ENCODE peak calls at places on chromosomes 2 and 18, in five cellular contexts. G, U, H, R and A are unnamed samples.

GRCh38 chr2:12714391-12715221 is 2.1 kb upstream of the TRIB2 start:
- DNase-seq in G (no peak), U (no peak), H (peak; percentile 35), R (no peak), A (no peak)

GRCh38 chr2:160719116-160719515 is 225.5 kb upstream of the RBMS1 start:
- DNase-seq in G (no peak), U (no peak), H (peak; percentile 57), R (no peak), A (no peak)

GRCh38 chr2:239115616-239116015 is 267.7 kb downstream of the TWIST2 start:
- DNase-seq in G (no peak), U (no peak), H (no peak), R (no peak), A (no peak)

GRCh38 chr18:28469946-28470345 is 293.0 kb upstream of the CDH2 start:
- DNase-seq in G (no peak), U (no peak), H (no peak), R (no peak), A (no peak)

GRCh38 chr2:145168091-145168490 is 648.2 kb upstream of the ZEB2 start:
- DNase-seq in G (no peak), U (no peak), H (no peak), R (no peak), A (no peak)

GRCh38 chr2:234286118-234286598 is 210.7 kb downstream of the ARL4C start:
- DNase-seq in G (no peak), U (no peak), H (peak; percentile 71), R (no peak), A (no peak)

GRCh38 chr2:189528617-189529016 is 52.0 kb downstream of the SLC40A1 start:
- DNase-seq in G (no peak), U (no peak), H (no peak), R (no peak), A (no peak)

GRCh38 chr2:20496477-20496876 is 49.6 kb downstream of the RHOB start:
- DNase-seq in G (no peak), U (no peak), H (no peak), R (no peak), A (no peak)

GRCh38 chr2:105398522-105399206 is at the start of gene FHL2:
- DNase-seq in G (peak; percentile 81), U (peak; percentile 81), H (peak; percentile 80), R (peak; percentile 64), A (peak; percentile 60)
- TF ChIP-seq POLR2A in G (peak; percentile 93), U (peak; percentile 75), H (peak; percentile 95), R (peak; percentile 50), A (peak; percentile 93)

GRCh38 chr2:121595012-121595891 is 54.0 kb downstream of the CLASP1 start:
- DNase-seq in G (no peak), U (no peak), H (no peak), R (no peak), A (no peak)

GRCh38 chr2:121591199-121591598 is 58.1 kb downstream of the CLASP1 start:
- DNase-seq in G (no peak), U (no peak), H (no peak), R (no peak), A (no peak)

GRCh38 chr2:121598087-121598486 is 51.2 kb downstream of the CLASP1 start:
- DNase-seq in G (no peak), U (no peak), H (no peak), R (peak; percentile 89), A (no peak)

GRCh38 chr2:121599963-121600651 is 49.2 kb downstream of the CLASP1 start:
- DNase-seq in G (no peak), U (no peak), H (peak; percentile 28), R (no peak), A (no peak)

GRCh38 chr2:121596221-121597080 is 52.8 kb downstream of the CLASP1 start:
- DNase-seq in G (peak; percentile 77), U (peak; percentile 60), H (peak; percentile 57), R (peak; percentile 67), A (no peak)
- TF ChIP-seq MAFK in G (no peak), U (no peak), H (no peak), R (no peak), A (no peak)

GRCh38 chr2:43224571-43225092 is 1.8 kb downstream of the ZFP36L2 start:
- DNase-seq in G (peak; percentile 28), U (peak; percentile 70), H (peak; percentile 17), R (no peak), A (peak; percentile 66)

GRCh38 chr2:43226955-43227829 is 786 bp upstream of the ZFP36L2 start:
- DNase-seq in G (peak; percentile 74), U (peak; percentile 92), H (peak; percentile 68), R (peak; percentile 93), A (peak; percentile 85)

GRCh38 chr2:43226558-43226954 is at the start of gene ZFP36L2:
- DNase-seq in G (peak; percentile 95), U (peak; percentile 96), H (peak; percentile 93), R (peak; percentile 92), A (no peak)

GRCh38 chr2:43225093-43225787 is 1.2 kb downstream of the ZFP36L2 start:
- DNase-seq in G (peak; percentile 24), U (peak; percentile 76), H (peak; percentile 64), R (no peak), A (no peak)

GRCh38 chr2:43225788-43226557 is 433 bp downstream of the ZFP36L2 start:
- DNase-seq in G (peak; percentile 65), U (peak; percentile 84), H (peak; percentile 68), R (peak; percentile 77), A (no peak)
- TF ChIP-seq POLR2A in G (peak; percentile 34), U (peak; percentile 84), H (no peak), R (peak; percentile 49), A (no peak)

DNA sequence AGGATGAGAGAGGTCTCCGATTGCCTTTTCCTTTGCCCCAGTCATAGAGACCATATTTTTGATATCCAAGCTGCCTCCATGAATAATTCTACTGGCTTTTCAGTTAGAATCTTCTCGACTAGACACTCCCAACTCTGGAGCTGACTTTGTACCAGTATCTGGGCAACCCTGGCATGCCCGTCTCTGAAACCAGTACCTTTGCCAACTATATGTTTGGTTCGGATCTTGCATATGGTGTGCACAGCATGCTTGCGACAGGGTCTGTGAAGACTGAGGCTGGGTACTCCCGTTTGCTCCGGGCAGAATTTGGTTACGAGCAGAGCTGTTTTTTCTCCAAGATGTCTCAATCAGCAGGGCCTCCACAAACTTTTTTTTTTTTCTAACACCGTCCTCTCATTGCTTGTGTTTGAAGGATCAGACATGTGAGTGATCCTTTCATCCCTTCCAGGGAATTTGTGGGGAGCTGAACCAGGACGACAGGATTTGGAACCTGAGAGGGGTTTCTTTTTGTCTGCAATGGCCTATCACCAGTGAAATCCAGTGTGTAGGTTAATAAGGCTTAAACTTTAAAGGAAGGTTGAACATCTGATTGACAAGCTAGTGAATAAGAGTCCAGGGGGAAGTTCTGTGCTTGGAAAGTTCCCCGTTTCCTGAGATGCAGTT is 322.3 kb downstream of the MYCN start:
- DNase-seq in G (no peak), U (no peak), H (no peak), R (no peak), A (no peak)
- TF ChIP-seq MAFK in G (no peak), U (no peak), H (no peak), R (no peak), A (no peak)

GRCh38 chr2:142874293-142874814 is 3.1 kb upstream of the KYNU start:
- DNase-seq in G (no peak), U (peak; percentile 98), H (peak; percentile 95), R (peak; percentile 88), A (no peak)

GRCh38 chr2:142875642-142876041 is 1.8 kb upstream of the KYNU start:
- DNase-seq in G (no peak), U (no peak), H (peak; percentile 41), R (no peak), A (no peak)

GRCh38 chr2:142872900-142873724 is 4.4 kb upstream of the KYNU start:
- DNase-seq in G (no peak), U (peak; percentile 98), H (peak; percentile 97), R (peak; percentile 50), A (no peak)

GRCh38 chr2:142875010-142875409 is 2.5 kb upstream of the KYNU start:
- DNase-seq in G (no peak), U (peak; percentile 54), H (no peak), R (peak; percentile 44), A (no peak)

DNA sequence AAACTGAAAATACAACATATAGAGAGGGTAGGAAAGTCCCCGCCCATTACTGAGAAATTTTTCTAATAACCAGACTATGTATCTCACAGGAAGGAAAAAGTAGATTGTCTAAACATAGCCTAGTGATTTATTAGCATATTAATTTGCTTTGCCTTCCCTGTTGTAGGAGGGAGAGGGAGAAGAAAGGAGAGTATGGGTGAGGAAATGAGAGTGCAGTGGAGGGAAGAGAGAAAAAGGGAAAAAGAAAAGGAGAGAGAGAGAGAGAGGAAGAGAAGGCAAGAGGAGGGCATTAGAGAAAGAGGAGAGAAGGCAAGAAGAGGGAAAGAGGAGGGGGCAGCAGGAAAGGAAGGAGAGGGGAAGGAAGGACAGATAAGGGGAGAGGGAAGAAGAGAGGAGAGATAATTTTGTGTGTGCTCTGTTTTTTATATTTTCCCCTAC is 3.6 kb upstream of the KYNU start:
- DNase-seq in G (no peak), U (no peak), H (peak; percentile 31), R (no peak), A (no peak)
- TF ChIP-seq POLR2A in G (no peak), U (no peak), H (no peak), R (no peak), A (no peak)

GRCh38 chr2:182148344-182148743 is 162.7 kb downstream of the PPP1R1C start:
- DNase-seq in G (no peak), U (no peak), H (no peak), R (no peak), A (no peak)
- TF ChIP-seq MAFK in G (no peak), U (no peak), H (no peak), R (no peak), A (no peak)

GRCh38 chr2:193373139-193373538 is 1178.4 kb upstream of the TMEFF2 start:
- DNase-seq in G (no peak), U (no peak), H (no peak), R (no peak), A (no peak)

GRCh38 chr2:193368615-193369014 is 1173.9 kb upstream of the TMEFF2 start:
- DNase-seq in G (no peak), U (no peak), H (no peak), R (no peak), A (no peak)

GRCh38 chr2:193371200-193371599 is 1176.5 kb upstream of the TMEFF2 start:
- DNase-seq in G (no peak), U (no peak), H (no peak), R (no peak), A (no peak)
- TF ChIP-seq POLR2A in G (no peak), U (no peak), H (no peak), R (no peak), A (no peak)

GRCh38 chr18:59516356-59517155 is 157.5 kb upstream of the LMAN1 start:
- DNase-seq in G (peak; percentile 48), U (peak; percentile 60), H (peak; percentile 92), R (peak; percentile 94), A (no peak)

GRCh38 chr18:59515147-59515546 is 156.1 kb upstream of the LMAN1 start:
- DNase-seq in G (no peak), U (no peak), H (no peak), R (no peak), A (no peak)

GRCh38 chr18:59517446-59518171 is 158.5 kb upstream of the LMAN1 start:
- DNase-seq in G (no peak), U (no peak), H (peak; percentile 33), R (peak; percentile 8), A (no peak)

GRCh38 chr18:59512025-59512710 is 153.1 kb upstream of the LMAN1 start:
- DNase-seq in G (no peak), U (no peak), H (no peak), R (no peak), A (no peak)

DNA sequence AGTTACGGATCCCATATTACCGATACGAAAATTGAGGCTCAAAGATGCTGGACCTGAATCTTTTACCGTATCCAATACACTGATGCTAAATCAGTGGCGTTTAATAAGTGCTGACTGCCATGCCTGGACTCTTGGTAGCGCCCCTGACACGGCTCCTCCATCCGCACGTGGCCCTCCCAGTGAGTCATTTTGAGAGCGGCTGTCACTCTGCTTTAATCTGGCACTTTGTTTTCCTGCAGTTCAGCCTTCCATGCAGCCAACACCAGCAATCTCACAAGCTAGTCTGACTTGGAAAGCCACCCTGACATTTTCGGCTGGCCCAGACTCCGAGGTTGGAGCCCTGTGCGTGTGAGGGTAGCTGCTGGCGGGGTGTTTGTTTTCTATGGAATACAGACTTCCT is 155.1 kb upstream of the LMAN1 start:
- DNase-seq in G (no peak), U (no peak), H (peak; percentile 73), R (peak; percentile 25), A (no peak)
- TF ChIP-seq MAFK in G (no peak), U (no peak), H (no peak), R (no peak), A (no peak)